ENCODE peak calls at places on chromosomes 16 and 17, in five cellular contexts. X is IMR-90; B is activated CD4-positive, alpha-beta T cell treated with anti-CD3 and anti-CD28 coated beads, Interleukin-2, amount 50 U/mL, for 1 hour; U is heart left ventricle; Z is HCEC 1CT. P is an unnamed sample.

GRCh38 chr17:48544356-48545021 is 420 bp downstream of the HOXB2 start:
- DNase-seq in X (peak; percentile 93), B (peak; percentile 42), U (peak; percentile 86), Z (peak; percentile 81), P (peak; percentile 82)

GRCh38 chr16:11715246-11715947 is 27.3 kb downstream of the TXNDC11 start:
- DNase-seq in X (no peak), B (no peak), U (no peak), Z (no peak), P (no peak)

GRCh38 chr16:19884611-19885455 is at the start of gene GPRC5B:
- DNase-seq in X (peak; percentile 25), B (peak; percentile 43), U (peak; percentile 51), Z (no peak), P (peak; percentile 53)

GRCh38 chr17:63939884-63940283 is 7.8 kb upstream of the CD79B start:
- DNase-seq in X (no peak), B (no peak), U (no peak), Z (no peak), P (no peak)

GRCh38 chr16:31270795-31271194 is 11.0 kb downstream of the ITGAM start:
- DNase-seq in X (no peak), B (no peak), U (no peak), Z (no peak), P (no peak)

GRCh38 chr17:43611230-43611969 is 50.3 kb downstream of the MEOX1 start:
- DNase-seq in X (no peak), B (no peak), U (no peak), Z (no peak), P (no peak)

GRCh38 chr16:68068926-68069325 is 16.2 kb upstream of the NFATC3 start:
- DNase-seq in X (no peak), B (no peak), U (no peak), Z (no peak), P (no peak)

GRCh38 chr17:60163108-60163784 is 13.5 kb downstream of the CA4 start:
- DNase-seq in X (no peak), B (no peak), U (peak; percentile 64), Z (no peak), P (no peak)

GRCh38 chr17:33974276-33974675 is 280.8 kb upstream of the CCL2 start:
- DNase-seq in X (no peak), B (no peak), U (no peak), Z (no peak), P (no peak)

GRCh38 chr17:35187481-35187880 is 6.7 kb downstream of the SLC35G3 start:
- DNase-seq in X (no peak), B (no peak), U (no peak), Z (no peak), P (no peak)

GRCh38 chr17:2971851-2972250 is 91.6 kb downstream of the OR1D5 start:
- DNase-seq in X (no peak), B (no peak), U (no peak), Z (no peak), P (no peak)

GRCh38 chr16:4507588-4508345 is 30.8 kb downstream of the CDIP1 start:
- DNase-seq in X (no peak), B (no peak), U (no peak), Z (no peak), P (no peak)

GRCh38 chr17:29178750-29179231 is 1.4 kb downstream of the MYO18A start:
- DNase-seq in X (no peak), B (no peak), U (no peak), Z (no peak), P (no peak)

GRCh38 chr17:50148226-50149098 is 2.0 kb downstream of the PPP1R9B start:
- DNase-seq in X (peak; percentile 39), B (peak; percentile 63), U (peak; percentile 60), Z (peak; percentile 21), P (peak; percentile 50)

GRCh38 chr17:37446027-37446426 is 39.3 kb downstream of the TADA2A start:
- DNase-seq in X (no peak), B (no peak), U (no peak), Z (no peak), P (no peak)

GRCh38 chr17:52495646-52496045 is 337.1 kb upstream of the CA10 start:
- DNase-seq in X (no peak), B (no peak), U (no peak), Z (no peak), P (no peak)

GRCh38 chr17:4108397-4108796 is 34.4 kb downstream of the ZZEF1 start:
- DNase-seq in X (no peak), B (no peak), U (no peak), Z (no peak), P (no peak)

GRCh38 chr17:45018514-45019176 is 32.8 kb downstream of the DCAKD start:
- DNase-seq in X (peak; percentile 11), B (no peak), U (no peak), Z (no peak), P (no peak)

GRCh38 chr17:32793841-32794240 is 83.1 kb downstream of the MYO1D start:
- DNase-seq in X (no peak), B (no peak), U (no peak), Z (no peak), P (no peak)

GRCh38 chr17:42950044-42950783 is 14.0 kb downstream of the AARSD1 start:
- DNase-seq in X (peak; percentile 86), B (no peak), U (no peak), Z (peak; percentile 89), P (no peak)

GRCh38 chr16:67883872-67884261 is 818 bp upstream of the NRN1L start:
- DNase-seq in X (peak; percentile 26), B (peak; percentile 77), U (peak; percentile 47), Z (peak; percentile 30), P (peak; percentile 36)